ENCODE peak calls at places on chromosomes 2 and 18, in ten cellular contexts. G is kidney, D is neuronal stem cell, B is fibroblast of lung, R is dorsolateral prefrontal cortex, H is small intestine, S is keratinocyte, V is iPS DF 6.9, K is thoracic aorta, F is gastrocnemius medialis. N is an unnamed sample.

GRCh38 chr2:143513081-143513480 is 383.9 kb downstream of the ARHGAP15 start:
- DNase-seq in R (peak), F (peak), S (no peak), D (peak), H (peak), V (peak), G (no peak), K (no peak), B (peak), N (peak)

GRCh38 chr2:203344667-203345066 is 16.5 kb downstream of the ABI2 start:
- DNase-seq in D (no peak), K (no peak), V (no peak), F (no peak), B (no peak), R (no peak), S (no peak), G (no peak), H (no peak), N (no peak)

GRCh38 chr2:201574754-201575153 is 68.5 kb downstream of the TMEM237 start:
- DNase-seq in V (no peak), B (no peak), H (no peak), S (no peak), F (no peak), K (no peak), R (no peak), D (no peak), G (no peak), N (no peak)

GRCh38 chr2:43985359-43985758 is 10.4 kb downstream of the LRPPRC start:
- DNase-seq in F (no peak), B (no peak), V (no peak), S (no peak), K (no peak), D (no peak), H (no peak), R (no peak), G (no peak), N (no peak)

GRCh38 chr2:191245046-191245868 is at the start of gene MYO1B:
- DNase-seq in D (peak), K (no peak), R (no peak), G (peak), F (no peak), V (peak), S (no peak), B (peak), H (peak), N (no peak)

GRCh38 chr18:48714873-48715272 is 176.0 kb downstream of the CTIF start:
- DNase-seq in R (no peak), H (peak), F (no peak), B (no peak), V (no peak), D (peak), S (no peak), G (no peak), K (no peak), N (no peak)

GRCh38 chr18:49096021-49096420 is 145.3 kb upstream of the SMAD7 start:
- DNase-seq in K (no peak), H (no peak), S (no peak), R (no peak), D (no peak), B (no peak), V (no peak), G (no peak), F (no peak), N (no peak)

GRCh38 chr2:241736111-241736510 is 1.7 kb downstream of the D2HGDH start:
- DNase-seq in S (no peak), G (no peak), V (no peak), B (no peak), K (no peak), R (no peak), F (no peak), H (no peak), D (no peak), N (no peak)

GRCh38 chr2:149050188-149050587 is 11.7 kb downstream of the LYPD6B start:
- DNase-seq in B (peak), F (no peak), K (no peak), D (no peak), S (no peak), H (no peak), R (no peak), G (no peak), V (no peak), N (no peak)

GRCh38 chr2:200677721-200678532 is 92.1 kb downstream of the AOX1 start:
- DNase-seq in F (no peak), H (no peak), D (no peak), B (peak), R (no peak), G (no peak), V (no peak), S (no peak), K (no peak), N (no peak)

GRCh38 chr2:218394298-218395089 is 5.2 kb upstream of the CTDSP1 start:
- DNase-seq in K (no peak), D (no peak), V (no peak), G (peak), H (no peak), R (no peak), B (no peak), S (no peak), F (no peak), N (no peak)

GRCh38 chr2:189466656-189467055 is 25.4 kb downstream of the WDR75 start:
- DNase-seq in F (no peak), B (peak), D (no peak), G (no peak), V (no peak), R (no peak), H (peak), K (no peak), S (no peak), N (no peak)

GRCh38 chr18:44342946-44343345 is 337.7 kb upstream of the SETBP1 start:
- DNase-seq in R (no peak), H (no peak), V (no peak), B (no peak), F (no peak), D (no peak), G (no peak), S (no peak), K (no peak), N (no peak)
- H3K27ac ChIP-seq in R (no peak), H (no peak), V (no peak), B (no peak), F (no peak), D (no peak), G (no peak), S (no peak), K (no peak), N (no peak)

GRCh38 chr18:28716321-28716720 is 539.4 kb upstream of the CDH2 start:
- DNase-seq in H (no peak), D (no peak), R (no peak), V (no peak), K (no peak), G (no peak), B (no peak), F (no peak), S (no peak), N (no peak)
- H3K27ac ChIP-seq in H (no peak), D (no peak), R (no peak), V (no peak), K (no peak), G (no peak), B (no peak), F (no peak), S (no peak), N (no peak)

DNA sequence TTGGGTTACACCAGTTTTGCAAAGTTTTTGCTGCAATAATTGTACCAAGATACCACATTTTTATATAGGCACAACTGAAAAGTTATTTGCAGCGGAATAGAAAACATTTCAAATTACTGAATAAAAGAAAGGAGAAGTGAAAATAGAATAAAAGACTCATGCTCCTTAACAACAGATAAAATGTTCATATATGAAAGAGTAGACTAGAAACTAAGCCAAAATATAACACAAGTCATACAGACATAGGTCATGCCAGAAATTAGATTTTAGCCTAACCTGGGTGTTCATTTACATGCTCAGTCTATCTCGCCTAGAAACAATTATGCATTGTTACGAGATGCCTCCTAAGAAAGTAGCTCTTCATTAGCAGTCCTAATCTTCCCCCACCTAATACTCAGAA is 16.4 kb upstream of the MAP3K20 start:
- DNase-seq in D (no peak), G (no peak), S (no peak), H (no peak), R (no peak), V (no peak), F (no peak), K (no peak), B (no peak), N (no peak)
- H3K27ac ChIP-seq in D (no peak), G (no peak), S (no peak), H (no peak), R (no peak), V (no peak), F (no peak), K (no peak), B (no peak), N (no peak)

DNA sequence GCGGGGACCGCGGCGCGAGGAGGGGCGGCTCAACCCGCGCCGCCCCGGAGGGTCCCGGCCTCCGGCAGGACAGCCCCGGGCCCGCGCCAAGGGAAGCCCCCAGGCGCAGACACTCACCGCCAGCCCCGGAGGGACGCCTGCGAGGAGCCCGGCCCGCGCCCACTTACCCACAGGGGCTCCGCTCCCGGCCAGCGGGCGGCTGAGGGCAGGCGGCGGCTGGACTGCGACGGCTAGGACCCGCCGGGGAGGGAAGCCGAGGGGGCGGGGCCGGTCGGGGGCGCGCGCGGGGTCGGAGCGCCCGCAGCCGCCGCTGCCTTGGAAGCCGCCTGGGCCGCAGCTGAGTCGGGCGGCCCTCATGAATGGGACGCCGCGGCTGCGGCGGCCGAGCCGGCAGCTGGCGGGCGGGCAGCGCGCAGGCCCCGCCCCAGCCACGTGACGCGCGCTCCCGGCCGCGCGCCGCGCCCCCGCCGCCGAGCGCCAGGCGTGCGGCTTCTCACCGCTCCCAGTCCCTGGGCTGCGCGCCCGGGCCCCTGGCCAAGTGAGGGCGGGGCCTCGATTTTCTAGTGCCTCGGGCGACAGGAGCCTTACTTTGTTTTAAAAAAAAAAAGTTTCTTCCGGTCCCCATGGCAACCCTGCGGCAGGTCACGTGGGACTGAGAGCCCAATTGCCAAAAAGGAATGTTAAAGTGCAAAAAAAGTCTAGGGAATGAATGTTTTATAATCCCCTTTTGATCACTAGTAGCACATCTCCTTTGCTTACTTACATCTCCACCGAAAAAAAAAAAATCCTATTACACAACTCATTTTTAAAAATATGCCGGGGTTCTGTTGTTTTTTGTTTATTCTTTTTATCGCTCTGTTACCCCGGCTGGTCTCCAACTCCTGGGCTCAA is at the start of gene LPIN2:
- DNase-seq in G (peak), D (peak), S (peak), R (peak), B (peak), K (peak), V (peak), H (peak), F (peak), N (peak)
- H3K27ac ChIP-seq in G (peak), D (peak), S (peak), R (peak), B (peak), K (peak), V (no peak), H (peak), F (peak), N (peak)

GRCh38 chr18:8948011-8948410 is 154.5 kb upstream of the NDUFV2 start:
- DNase-seq in H (no peak), S (no peak), D (no peak), R (no peak), V (no peak), F (no peak), B (peak), G (no peak), K (no peak), N (no peak)

GRCh38 chr18:8949206-8949605 is 153.3 kb upstream of the NDUFV2 start:
- DNase-seq in G (no peak), B (peak), H (no peak), R (peak), F (no peak), V (no peak), D (no peak), S (no peak), K (no peak), N (no peak)

GRCh38 chr18:8946046-8946838 is 156.3 kb upstream of the NDUFV2 start:
- DNase-seq in V (no peak), G (no peak), K (no peak), B (peak), R (no peak), D (no peak), S (peak), F (no peak), H (no peak), N (no peak)

GRCh38 chr18:8947576-8947975 is 154.9 kb upstream of the NDUFV2 start:
- DNase-seq in G (no peak), B (peak), R (no peak), S (no peak), F (no peak), V (no peak), D (no peak), H (no peak), K (no peak), N (no peak)

DNA sequence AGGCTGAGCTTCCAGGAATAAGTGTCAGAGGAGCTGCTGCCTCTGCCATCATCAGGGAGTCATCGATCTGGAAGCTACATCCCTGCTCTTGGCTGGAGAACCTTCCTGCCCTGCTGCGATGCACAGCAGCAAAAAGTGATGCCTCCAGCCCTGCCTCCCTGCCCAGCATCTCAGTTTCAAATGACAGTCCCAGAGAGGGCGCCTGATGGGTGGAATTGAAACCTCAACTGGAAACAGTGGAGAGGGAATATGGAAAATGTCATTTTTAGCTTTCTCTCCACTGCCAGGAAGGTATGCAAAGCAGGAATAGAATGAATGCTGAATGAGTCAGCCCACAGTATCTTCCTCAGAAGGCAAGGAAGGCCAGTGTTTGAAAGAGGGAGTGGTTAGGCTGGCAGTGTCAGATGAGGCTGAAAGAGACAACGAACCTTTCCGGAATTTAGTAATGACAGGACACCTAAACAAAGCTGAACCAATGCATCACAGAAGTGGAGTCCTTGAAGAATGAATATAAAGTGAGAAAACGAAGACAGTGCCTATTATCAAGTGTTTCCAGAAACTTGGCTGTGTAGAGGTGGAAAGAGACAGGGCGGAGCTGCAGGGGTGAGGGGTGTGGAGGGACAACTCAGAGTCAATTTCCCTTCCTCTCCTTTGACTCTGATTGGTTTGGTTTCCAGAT is 153.9 kb upstream of the NDUFV2 start:
- DNase-seq in D (no peak), H (no peak), R (no peak), B (peak), G (no peak), F (no peak), S (no peak), V (no peak), K (no peak), N (no peak)
- H3K27ac ChIP-seq in D (no peak), H (no peak), R (peak), B (peak), G (no peak), F (no peak), S (peak), V (no peak), K (no peak), N (no peak)

DNA sequence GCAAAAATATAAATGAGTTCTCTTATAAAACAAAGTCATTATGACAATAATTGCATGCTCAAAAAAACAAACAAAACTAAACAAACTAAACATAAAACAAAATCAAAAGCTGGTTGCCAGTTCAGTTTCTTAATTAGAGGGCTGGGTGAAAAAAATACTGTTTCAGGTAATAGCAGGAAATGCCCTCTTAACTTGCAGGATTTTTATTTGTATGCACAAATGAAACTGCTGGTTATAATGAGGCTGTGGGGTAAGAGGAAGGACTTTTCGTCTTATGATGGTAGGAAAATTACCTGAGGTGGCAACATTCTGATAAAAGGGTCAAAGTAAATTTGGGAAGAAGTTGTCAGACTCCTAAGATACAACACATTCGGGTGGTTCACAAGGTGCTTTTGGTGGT is 21.5 kb upstream of the CDKL4 start:
- DNase-seq in V (no peak), G (no peak), H (no peak), B (no peak), F (no peak), D (no peak), R (no peak), S (no peak), K (no peak), N (no peak)
- H3K27ac ChIP-seq in V (no peak), G (no peak), H (no peak), B (no peak), F (no peak), D (no peak), R (no peak), S (no peak), K (no peak), N (no peak)

GRCh38 chr2:38492042-38492615 is 110.6 kb downstream of the HNRNPLL start:
- DNase-seq in S (no peak), H (no peak), B (no peak), R (no peak), G (no peak), F (no peak), V (no peak), D (no peak), K (no peak), N (no peak)
- H3K27ac ChIP-seq in S (no peak), H (no peak), B (no peak), R (no peak), G (no peak), F (peak), V (no peak), D (no peak), K (no peak), N (no peak)

GRCh38 chr18:58674159-58674558 is 2.9 kb downstream of the MALT1 start:
- DNase-seq in B (no peak), R (no peak), G (no peak), S (no peak), D (no peak), V (no peak), K (no peak), H (no peak), F (no peak), N (no peak)
- H3K27ac ChIP-seq in B (no peak), R (no peak), G (no peak), S (no peak), D (no peak), V (no peak), K (no peak), H (no peak), F (no peak), N (no peak)